ENCODE peak calls at places on chromosomes 13 and 19, in six cellular contexts. J is cardiac fibroblast; A is sciatic nerve; E is glutamatergic neuron; N is T-helper 1 cell; W is stimulated activated CD4-positive, alpha-beta T cell treated with anti-CD3 and anti-CD28 coated beads, Interleukin-2, amount 100 ng/mL, for 24 hours. S is an unnamed sample.

GRCh38 chr13:114268344-114269280 is 12.8 kb upstream of the UPF3A start:
- DNase-seq in J (no peak), A (no peak), E (no peak), N (no peak), W (no peak), S (no peak)

GRCh38 chr19:4502282-4503223 is 15.7 kb downstream of the PLIN4 start:
- DNase-seq in J (no peak), A (no peak), E (no peak), N (no peak), W (no peak), S (no peak)

GRCh38 chr13:31124225-31124624 is 37.5 kb downstream of the HSPH1 start:
- DNase-seq in J (no peak), A (no peak), E (no peak), N (no peak), W (no peak), S (no peak)

GRCh38 chr19:39406656-39407393 is at the start of gene ZFP36:
- DNase-seq in J (peak; percentile 86), A (peak; percentile 96), E (peak; percentile 73), N (peak; percentile 84), W (peak; percentile 84), S (peak; percentile 84)

GRCh38 chr13:48860369-48860768 is 115.3 kb upstream of the FNDC3A start:
- DNase-seq in J (no peak), A (no peak), E (no peak), N (no peak), W (no peak), S (no peak)

GRCh38 chr13:24684600-24684998 is 4.4 kb downstream of the ATP12A start:
- DNase-seq in J (peak; percentile 7), A (no peak), E (no peak), N (no peak), W (peak; percentile 34), S (peak; percentile 24)

GRCh38 chr13:98134901-98135300 is 8.0 kb upstream of the FARP1 start:
- DNase-seq in J (no peak), A (no peak), E (no peak), N (no peak), W (no peak), S (no peak)

GRCh38 chr19:6674868-6675305 is 4.9 kb upstream of the TNFSF14 start:
- DNase-seq in J (peak; percentile 80), A (peak; percentile 73), E (no peak), N (peak; percentile 71), W (peak; percentile 92), S (peak; percentile 95)

GRCh38 chr19:15124572-15125231 is 17.5 kb downstream of the SYDE1 start:
- DNase-seq in J (no peak), A (peak; percentile 89), E (peak; percentile 84), N (no peak), W (peak; percentile 23), S (peak; percentile 7)

GRCh38 chr13:76289558-76289957 is 596.6 kb downstream of the KCTD12 start:
- DNase-seq in J (no peak), A (no peak), E (no peak), N (no peak), W (no peak), S (no peak)

GRCh38 chr19:507286-508203 is at the start of gene TPGS1:
- DNase-seq in J (peak; percentile 75), A (peak; percentile 86), E (peak; percentile 89), N (peak; percentile 79), W (peak; percentile 80), S (peak; percentile 88)

GRCh38 chr19:5695649-5696195 is 5.6 kb downstream of the RPL36 start:
- DNase-seq in J (no peak), A (no peak), E (peak; percentile 50), N (no peak), W (no peak), S (no peak)

GRCh38 chr19:50710094-50710493 is 9.5 kb downstream of the SHANK1 start:
- DNase-seq in J (no peak), A (no peak), E (no peak), N (no peak), W (no peak), S (no peak)

GRCh38 chr13:92829930-92830329 is 396.7 kb upstream of the GPC6 start:
- DNase-seq in J (no peak), A (no peak), E (no peak), N (no peak), W (no peak), S (no peak)

GRCh38 chr13:50122465-50122864 is 107.2 kb downstream of the KCNRG start:
- DNase-seq in J (no peak), A (no peak), E (no peak), N (no peak), W (no peak), S (no peak)

GRCh38 chr13:105144020-105144419 is 1391.4 kb downstream of the EFNB2 start:
- DNase-seq in J (no peak), A (no peak), E (no peak), N (no peak), W (no peak), S (no peak)

GRCh38 chr19:16383584-16384161 is 59.0 kb downstream of the KLF2 start:
- DNase-seq in J (no peak), A (no peak), E (no peak), N (no peak), W (no peak), S (no peak)

GRCh38 chr19:30206187-30206586 is 166.0 kb upstream of the ZNF536 start:
- DNase-seq in J (no peak), A (no peak), E (no peak), N (no peak), W (no peak), S (no peak)

GRCh38 chr19:35977446-35978222 is 17.4 kb upstream of the SDHAF1 start:
- DNase-seq in J (no peak), A (no peak), E (peak; percentile 64), N (no peak), W (no peak), S (peak; percentile 7)

GRCh38 chr19:447064-447426 is 13.8 kb downstream of the SHC2 start:
- DNase-seq in J (no peak), A (no peak), E (no peak), N (no peak), W (no peak), S (no peak)

GRCh38 chr19:29277107-29277506 is 64.2 kb upstream of the UQCRFS1 start:
- DNase-seq in J (no peak), A (peak; percentile 25), E (no peak), N (peak; percentile 32), W (peak; percentile 44), S (peak; percentile 52)

GRCh38 chr13:109568273-109568900 is 218.0 kb downstream of the IRS2 start:
- DNase-seq in J (peak; percentile 9), A (no peak), E (no peak), N (no peak), W (no peak), S (no peak)

GRCh38 chr19:49579193-49579592 is 1.2 kb downstream of the NOSIP start:
- DNase-seq in J (no peak), A (no peak), E (no peak), N (no peak), W (no peak), S (no peak)

GRCh38 chr19:5586300-5587070 is 18.7 kb upstream of the TINCR start:
- DNase-seq in J (no peak), A (no peak), E (no peak), N (no peak), W (no peak), S (no peak)

GRCh38 chr19:11464333-11465265 is 16.2 kb downstream of the ELAVL3 start:
- DNase-seq in J (no peak), A (no peak), E (no peak), N (no peak), W (no peak), S (no peak)

GRCh38 chr19:609001-609340 is 19.3 kb downstream of the HCN2 start:
- DNase-seq in J (no peak), A (peak; percentile 79), E (no peak), N (no peak), W (no peak), S (no peak)

S was measured in activated naive CD4-positive, alpha-beta T cell treated with Interleukin-2 at 50 U/mL for 16 hours.